ENCODE peak calls at places on chromosomes 4 and X, in eight cellular contexts. R, O, F, W, H, M, N and X are unnamed samples.

GRCh38 chrX:123184199-123184857 is at the start of gene GRIA3:
- DNase-seq in R (no peak), O (peak; percentile 18), F (no peak), W (no peak), H (no peak), M (no peak), N (no peak), X (no peak)

GRCh38 chr4:113958766-113959540 is 20.5 kb downstream of the ARSJ start:
- DNase-seq in R (no peak), O (no peak), F (no peak), W (no peak), H (peak; percentile 74), M (no peak), N (no peak), X (no peak)

GRCh38 chrX:46758956-46759644 is at the start of gene SLC9A7:
- DNase-seq in R (peak; percentile 53), O (peak; percentile 82), F (peak; percentile 77), W (peak; percentile 95), H (peak; percentile 52), M (peak; percentile 78), N (peak; percentile 85), X (peak; percentile 66)

GRCh38 chr4:14749910-14750309 is 252.4 kb upstream of the CPEB2 start:
- DNase-seq in R (no peak), O (no peak), F (peak; percentile 21), W (no peak), H (no peak), M (no peak), N (no peak), X (no peak)

GRCh38 chr4:152780267-152780811 is 585 bp downstream of the ARFIP1 start:
- DNase-seq in R (no peak), O (peak; percentile 22), F (no peak), W (no peak), H (peak; percentile 13), M (peak; percentile 36), N (no peak), X (peak; percentile 56)

GRCh38 chr4:133355636-133356035 is 206.5 kb downstream of the PCDH10 start:
- DNase-seq in R (no peak), O (no peak), F (no peak), W (no peak), H (peak; percentile 0), M (no peak), N (no peak), X (no peak)

GRCh38 chr4:176425035-176425434 is 105.3 kb downstream of the SPCS3 start:
- DNase-seq in R (no peak), O (no peak), F (no peak), W (no peak), H (no peak), M (no peak), N (no peak), X (no peak)

GRCh38 chrX:14673236-14673635 is 143.9 kb downstream of the GLRA2 start:
- DNase-seq in R (no peak), O (no peak), F (no peak), W (no peak), H (no peak), M (no peak), N (no peak), X (no peak)

GRCh38 chr4:37717575-37717974 is 31.4 kb upstream of the RELL1 start:
- DNase-seq in R (no peak), O (no peak), F (no peak), W (no peak), H (no peak), M (no peak), N (no peak), X (no peak)

GRCh38 chrX:134338527-134338926 is 101.5 kb downstream of the CCDC160 start:
- DNase-seq in R (no peak), O (no peak), F (no peak), W (no peak), H (no peak), M (no peak), N (peak; percentile 4), X (no peak)

GRCh38 chr4:38560763-38561558 is 103.0 kb upstream of the KLF3 start:
- DNase-seq in R (no peak), O (no peak), F (no peak), W (no peak), H (no peak), M (no peak), N (no peak), X (no peak)

GRCh38 chr4:90586799-90587198 is 459.6 kb downstream of the CCSER1 start:
- DNase-seq in R (no peak), O (no peak), F (no peak), W (no peak), H (no peak), M (no peak), N (no peak), X (no peak)

GRCh38 chr4:14716622-14717021 is 285.7 kb upstream of the CPEB2 start:
- DNase-seq in R (no peak), O (no peak), F (no peak), W (no peak), H (no peak), M (no peak), N (no peak), X (no peak)

GRCh38 chr4:56654238-56654632 is 26.9 kb downstream of the HOPX start:
- DNase-seq in R (no peak), O (no peak), F (no peak), W (no peak), H (no peak), M (no peak), N (no peak), X (no peak)

GRCh38 chr4:15162465-15163283 is 160.4 kb downstream of the CPEB2 start:
- DNase-seq in R (no peak), O (no peak), F (no peak), W (no peak), H (peak; percentile 15), M (no peak), N (peak; percentile 11), X (no peak)

GRCh38 chr4:1329408-1330371 is 17.3 kb upstream of the UVSSA start:
- DNase-seq in R (no peak), O (no peak), F (no peak), W (peak; percentile 71), H (no peak), M (no peak), N (no peak), X (no peak)

GRCh38 chr4:122617597-122618593 is 3.0 kb downstream of the IL21 start:
- DNase-seq in R (no peak), O (no peak), F (no peak), W (no peak), H (no peak), M (no peak), N (no peak), X (no peak)

GRCh38 chr4:170391066-170391754 is 301.5 kb upstream of the AADAT start:
- DNase-seq in R (no peak), O (no peak), F (no peak), W (no peak), H (no peak), M (no peak), N (no peak), X (no peak)

GRCh38 chrX:20412871-20413486 is 146.3 kb upstream of the RPS6KA3 start:
- DNase-seq in R (no peak), O (no peak), F (peak; percentile 6), W (no peak), H (no peak), M (no peak), N (peak; percentile 4), X (peak; percentile 30)

GRCh38 chrX:10015711-10016515 is 48.8 kb downstream of the CLDN34 start:
- DNase-seq in R (no peak), O (peak; percentile 65), F (peak; percentile 59), W (peak; percentile 76), H (no peak), M (peak; percentile 39), N (peak; percentile 53), X (peak; percentile 17)
- TF ChIP-seq CTCF in R (no peak), O (no peak), F (no peak), W (no peak), H (peak; percentile 32), M (no peak), N (no peak), X (no peak)

GRCh38 chrX:108165349-108166111 is 74.0 kb downstream of the ATG4A start:
- DNase-seq in R (no peak), O (peak; percentile 25), F (no peak), W (no peak), H (peak; percentile 33), M (peak; percentile 15), N (no peak), X (no peak)
- TF ChIP-seq CTCF in R (peak; percentile 54), O (peak; percentile 36), F (no peak), W (no peak), H (peak; percentile 58), M (no peak), N (peak; percentile 36), X (no peak)

DNA sequence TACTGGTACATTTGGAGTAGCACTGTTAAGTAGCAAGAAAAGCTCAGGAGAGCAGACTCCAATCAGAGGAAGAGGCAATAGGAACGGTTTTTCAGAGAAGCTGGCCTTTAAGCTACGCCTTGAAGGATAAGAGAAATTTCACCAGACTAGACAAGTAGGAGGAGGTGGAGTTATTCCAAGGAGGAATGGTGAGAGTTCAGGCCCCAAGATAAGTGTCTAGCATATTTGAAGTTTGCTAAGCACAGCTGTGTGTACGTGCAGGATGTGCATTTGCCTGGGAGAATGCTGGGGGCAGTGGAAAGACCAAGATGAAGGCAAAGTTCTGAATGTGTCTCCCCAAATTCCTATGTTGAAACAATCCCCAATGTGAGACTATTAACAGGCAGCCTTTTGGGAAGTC is 91.6 kb downstream of the SOWAHB start:
- DNase-seq in R (no peak), O (no peak), F (no peak), W (no peak), H (no peak), M (no peak), N (no peak), X (no peak)
- TF ChIP-seq CTCF in R (no peak), O (no peak), F (no peak), W (no peak), H (no peak), M (no peak), N (no peak), X (no peak)

GRCh38 chr4:155207534-155208257 is 740 bp upstream of the NPY2R start:
- DNase-seq in R (peak; percentile 19), O (peak; percentile 41), F (no peak), W (peak; percentile 50), H (no peak), M (peak; percentile 58), N (no peak), X (no peak)
- TF ChIP-seq CTCF in R (peak; percentile 67), O (no peak), F (no peak), W (no peak), H (no peak), M (no peak), N (no peak), X (no peak)

GRCh38 chrX:94455782-94456181 is 781.8 kb downstream of the FAM133A start:
- DNase-seq in R (no peak), O (no peak), F (no peak), W (no peak), H (no peak), M (no peak), N (no peak), X (no peak)
- TF ChIP-seq CTCF in R (no peak), O (no peak), F (no peak), W (no peak), H (no peak), M (no peak), N (no peak), X (no peak)

GRCh38 chrX:23187819-23188218 is 146.8 kb upstream of the PTCHD1 start:
- DNase-seq in R (no peak), O (no peak), F (no peak), W (no peak), H (no peak), M (no peak), N (no peak), X (no peak)
- TF ChIP-seq CTCF in R (no peak), O (no peak), F (no peak), W (no peak), H (no peak), M (no peak), N (no peak), X (no peak)